ENCODE peak calls at places on chromosome 17, in nine cellular contexts. N is GM23248, Y is OCI-LY7, P is neural progenitor cell, Q is PC-3, L is SK-N-SH, Z is HCT116, O is MM.1S, B is hepatocyte. S is an unnamed sample.

GRCh38 chr17:45149669-45150603 is 1.7 kb downstream of the HEXIM1 start:
- DNase-seq in Z (no peak), B (peak; percentile 76), L (peak; percentile 44), Q (peak; percentile 68), P (peak; percentile 66), N (peak; percentile 86), Y (peak; percentile 43), O (peak; percentile 49), S (peak; percentile 59)

GRCh38 chr17:27446569-27447301 is 9.5 kb upstream of the KSR1 start:
- DNase-seq in Y (no peak), Z (no peak), N (peak; percentile 87), Q (peak; percentile 84), L (peak; percentile 54), P (no peak), O (no peak), B (peak; percentile 68), S (no peak)

GRCh38 chr17:57577751-57578607 is 167.1 kb downstream of the CCDC182 start:
- DNase-seq in O (no peak), Z (no peak), L (peak; percentile 47), P (peak; percentile 91), Q (no peak), B (peak; percentile 58), N (peak; percentile 79), Y (no peak), S (no peak)

GRCh38 chr17:80270836-80271235 is 10.2 kb downstream of the RNF213 start:
- DNase-seq in Q (peak; percentile 61), B (no peak), Z (no peak), P (peak; percentile 84), O (no peak), N (peak; percentile 37), L (peak; percentile 83), Y (peak; percentile 62), S (peak; percentile 89)

GRCh38 chr17:4945944-4946280 is 2.4 kb downstream of the PFN1 start:
- DNase-seq in L (no peak), O (no peak), N (peak; percentile 23), B (no peak), Q (no peak), P (no peak), Z (no peak), Y (no peak), S (no peak)

GRCh38 chr17:82871776-82872561 is 32.1 kb upstream of the ZNF750 start:
- DNase-seq in L (no peak), N (no peak), B (no peak), P (no peak), Z (no peak), Y (no peak), O (no peak), Q (no peak), S (no peak)

GRCh38 chr17:20775331-20775730 is 195.8 kb downstream of the CDRT15L2 start:
- DNase-seq in Z (no peak), N (no peak), L (no peak), P (no peak), O (no peak), Y (no peak), Q (no peak), B (no peak), S (no peak)

GRCh38 chr17:80827646-80828643 is 163.7 kb upstream of the CHMP6 start:
- DNase-seq in Y (peak; percentile 39), L (no peak), B (no peak), Q (no peak), Z (no peak), O (no peak), N (no peak), P (peak; percentile 79), S (peak; percentile 64)

GRCh38 chr17:46876353-46876887 is 25.0 kb downstream of the WNT9B start:
- DNase-seq in B (peak; percentile 73), Z (peak; percentile 61), O (peak; percentile 76), Y (peak; percentile 71), Q (peak; percentile 79), P (peak; percentile 53), L (peak; percentile 48), N (no peak), S (peak; percentile 78)

GRCh38 chr17:82930043-82930923 is 90.5 kb upstream of the ZNF750 start:
- DNase-seq in B (no peak), L (no peak), O (no peak), Y (no peak), Q (no peak), P (no peak), Z (no peak), N (no peak), S (no peak)

GRCh38 chr17:22265807-22266206 is 573.5 kb downstream of the KCNJ18 start:
- DNase-seq in L (no peak), Z (no peak), B (no peak), Y (no peak), N (no peak), Q (no peak), O (no peak), P (no peak), S (no peak)

GRCh38 chr17:27586203-27586701 is 44.7 kb upstream of the LGALS9 start:
- DNase-seq in O (no peak), Y (no peak), Q (no peak), Z (no peak), P (no peak), L (peak; percentile 76), B (peak; percentile 66), N (peak; percentile 88), S (no peak)

GRCh38 chr17:36920032-36921000 is 17.0 kb upstream of the LHX1 start:
- DNase-seq in L (no peak), Z (peak; percentile 43), Y (no peak), O (no peak), N (no peak), P (peak; percentile 67), B (no peak), Q (peak; percentile 65), S (no peak)

GRCh38 chr17:72648702-72649101 is 443.8 kb downstream of the SLC39A11 start:
- DNase-seq in O (no peak), P (no peak), L (no peak), Q (no peak), B (no peak), Y (no peak), N (no peak), Z (no peak), S (no peak)

GRCh38 chr17:81930142-81931125 is 2.9 kb upstream of the MAFG start:
- DNase-seq in Y (no peak), O (no peak), B (no peak), P (peak; percentile 33), Q (peak; percentile 31), Z (no peak), L (no peak), N (peak; percentile 47), S (no peak)

GRCh38 chr17:58536541-58536940 is 22.1 kb upstream of the MTMR4 start:
- DNase-seq in N (no peak), Z (no peak), B (no peak), L (no peak), P (no peak), O (no peak), Q (no peak), Y (no peak), S (no peak)

GRCh38 chr17:80539022-80539421 is 5.6 kb upstream of the RPTOR start:
- DNase-seq in O (no peak), Y (peak; percentile 63), Z (no peak), B (no peak), L (no peak), P (peak; percentile 45), N (peak; percentile 13), Q (no peak), S (peak; percentile 63)

GRCh38 chr17:13736915-13737314 is 135.2 kb upstream of the HS3ST3A1 start:
- DNase-seq in Q (peak; percentile 24), P (no peak), L (no peak), Y (no peak), O (no peak), B (no peak), N (peak; percentile 90), Z (no peak), S (no peak)

GRCh38 chr17:15171433-15172047 is 93.6 kb downstream of the PMP22 start:
- DNase-seq in N (peak; percentile 87), Z (peak; percentile 47), Q (peak; percentile 83), P (peak; percentile 79), O (no peak), Y (peak; percentile 56), L (peak; percentile 72), B (peak; percentile 85), S (peak; percentile 88)

GRCh38 chr17:37801131-37801530 is 56.3 kb upstream of the HNF1B start:
- DNase-seq in P (no peak), N (no peak), Z (no peak), Y (no peak), Q (no peak), B (no peak), L (no peak), O (no peak), S (no peak)

GRCh38 chr17:68657166-68657940 is 56.2 kb upstream of the FAM20A start:
- DNase-seq in Q (no peak), Z (no peak), B (no peak), N (peak; percentile 57), Y (no peak), O (no peak), P (no peak), L (no peak), S (no peak)
- TF ChIP-seq EZH2phosphoT487 in Q (no peak), Z (no peak), B (no peak), N (no peak), Y (no peak), O (no peak), P (no peak), L (no peak), S (no peak)

DNA sequence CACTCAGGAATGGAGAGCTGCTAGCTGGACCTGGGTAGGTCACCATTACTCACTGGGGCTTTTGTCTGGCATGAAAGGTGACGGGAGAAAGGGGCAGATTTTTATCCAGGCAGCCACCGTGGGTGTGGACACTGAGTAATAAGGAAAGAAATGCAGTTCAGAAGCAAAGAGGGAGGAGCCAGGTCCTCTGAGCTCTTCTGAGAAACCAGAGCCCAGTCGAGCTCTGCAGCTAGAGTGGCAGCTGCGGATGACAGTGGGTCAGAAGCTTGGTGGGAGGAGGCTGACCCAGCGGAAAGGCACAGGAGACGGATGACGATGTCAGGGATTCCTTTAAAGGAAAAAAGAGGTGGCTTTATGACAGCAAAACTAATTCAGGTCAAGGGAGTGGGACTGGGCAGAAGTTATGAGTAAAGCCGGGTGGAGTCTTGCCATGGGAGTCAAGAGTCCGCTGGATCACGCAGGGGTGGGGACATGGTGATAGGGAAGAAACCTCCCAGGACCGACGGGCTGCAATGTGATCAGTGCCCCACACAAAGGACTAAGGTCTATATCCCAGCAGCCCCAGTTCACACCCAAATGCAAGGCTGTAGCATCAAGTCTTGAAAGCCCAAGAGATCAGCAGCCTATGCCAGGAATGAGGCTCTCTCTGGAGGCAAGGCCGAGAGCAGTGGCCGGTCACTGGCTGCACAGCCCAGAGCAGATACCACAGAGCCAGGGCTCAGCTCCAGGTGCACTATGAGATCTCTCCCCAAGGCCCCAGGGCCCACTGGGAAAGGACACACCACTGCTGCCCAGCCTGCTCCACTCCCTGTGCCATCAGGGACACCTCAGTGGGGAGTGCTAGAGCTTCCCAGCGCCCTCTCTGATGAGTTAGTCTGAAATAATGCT is 6.3 kb upstream of the MNT start:
- DNase-seq in Q (peak; percentile 95), P (no peak), Z (peak; percentile 90), L (no peak), N (peak; percentile 98), O (no peak), Y (no peak), B (peak; percentile 91), S (no peak)
- TF ChIP-seq EZH2phosphoT487 in Q (no peak), P (no peak), Z (no peak), L (no peak), N (no peak), O (no peak), Y (no peak), B (no peak), S (no peak)

GRCh38 chr17:77698903-77699615 is 259.4 kb upstream of the TNRC6C start:
- DNase-seq in Y (no peak), B (no peak), L (no peak), Z (no peak), P (no peak), Q (no peak), O (no peak), N (no peak), S (no peak)
- TF ChIP-seq EZH2phosphoT487 in Y (no peak), B (no peak), L (no peak), Z (no peak), P (no peak), Q (no peak), O (no peak), N (no peak), S (no peak)

GRCh38 chr17:74392848-74393247 is 25.5 kb downstream of the GPR142 start:
- DNase-seq in Y (peak; percentile 54), N (no peak), Z (no peak), O (no peak), L (no peak), B (no peak), Q (peak; percentile 21), P (no peak), S (peak; percentile 43)
- TF ChIP-seq EZH2phosphoT487 in Y (no peak), N (no peak), Z (no peak), O (no peak), L (no peak), B (no peak), Q (no peak), P (no peak), S (no peak)

S was measured in GM23338.